ENCODE peak calls at places on chromosomes 5 and 9, in nine cellular contexts. D is sigmoid colon, N is HL-60, W is fibroblast of pulmonary artery, O is AG09309, H is pancreas, G is endodermal cell, V is Peyer's patch, F is endothelial cell of umbilical vein. I is an unnamed sample.

GRCh38 chr9:11713077-11713476 is 980.1 kb upstream of the TYRP1 start:
- DNase-seq in D (no peak), N (no peak), W (no peak), O (no peak), H (no peak), G (no peak), V (no peak), F (no peak), I (no peak)

GRCh38 chr5:172546196-172546595 is 91.9 kb upstream of the SH3PXD2B start:
- DNase-seq in D (peak), N (no peak), W (no peak), O (no peak), H (no peak), G (peak), V (no peak), F (no peak), I (no peak)

GRCh38 chr5:146588331-146588730 is 72.3 kb upstream of the GPR151 start:
- DNase-seq in D (no peak), N (no peak), W (no peak), O (no peak), H (no peak), G (no peak), V (no peak), F (no peak), I (no peak)

GRCh38 chr9:107227696-107228258 is 55.3 kb upstream of the RAD23B start:
- DNase-seq in D (no peak), N (no peak), W (no peak), O (no peak), H (no peak), G (no peak), V (no peak), F (no peak), I (peak)

GRCh38 chr5:58985759-58986158 is 402.9 kb downstream of the RAB3C start:
- DNase-seq in D (no peak), N (no peak), W (no peak), O (no peak), H (no peak), G (no peak), V (no peak), F (no peak), I (no peak)

GRCh38 chr5:14444988-14445387 is 136.6 kb upstream of the OTULINL start:
- DNase-seq in D (no peak), N (no peak), W (peak), O (no peak), H (no peak), G (no peak), V (no peak), F (peak), I (peak)

GRCh38 chr9:136666364-136667216 is 3.9 kb downstream of the EGFL7 start:
- DNase-seq in D (no peak), N (no peak), W (no peak), O (no peak), H (no peak), G (no peak), V (no peak), F (peak), I (no peak)

GRCh38 chr9:111298831-111299603 is 31.0 kb downstream of the OR2K2 start:
- DNase-seq in D (peak), N (peak), W (peak), O (peak), H (no peak), G (no peak), V (no peak), F (peak), I (peak)

GRCh38 chr5:108900668-108901067 is 153.0 kb downstream of the FER start:
- DNase-seq in D (no peak), N (no peak), W (no peak), O (no peak), H (no peak), G (no peak), V (no peak), F (peak), I (peak)

GRCh38 chr5:138837160-138837559 is 38.0 kb downstream of the LRRTM2 start:
- DNase-seq in D (no peak), N (no peak), W (no peak), O (no peak), H (no peak), G (no peak), V (no peak), F (no peak), I (no peak)

GRCh38 chr9:33081128-33081851 is 4.8 kb upstream of the SMU1 start:
- DNase-seq in D (peak), N (peak), W (peak), O (peak), H (peak), G (peak), V (peak), F (peak), I (peak)

GRCh38 chr5:100761192-100761591 is 141.9 kb downstream of the ST8SIA4 start:
- DNase-seq in D (no peak), N (no peak), W (peak), O (no peak), H (no peak), G (no peak), V (no peak), F (no peak), I (peak)

GRCh38 chr5:139637438-139638089 is 10.6 kb upstream of the CXXC5 start:
- DNase-seq in D (peak), N (no peak), W (peak), O (no peak), H (peak), G (peak), V (peak), F (peak), I (peak)

GRCh38 chr9:18447131-18447530 is 26.8 kb upstream of the ADAMTSL1 start:
- DNase-seq in D (peak), N (no peak), W (no peak), O (no peak), H (peak), G (no peak), V (no peak), F (no peak), I (peak)

GRCh38 chr9:120917989-120918630 is 8.5 kb downstream of the TRAF1 start:
- DNase-seq in D (no peak), N (no peak), W (no peak), O (no peak), H (no peak), G (no peak), V (no peak), F (no peak), I (no peak)

GRCh38 chr9:4788703-4789102 is 4.0 kb upstream of the RCL1 start:
- DNase-seq in D (no peak), N (no peak), W (no peak), O (no peak), H (no peak), G (no peak), V (no peak), F (no peak), I (no peak)

GRCh38 chr9:91191443-91192378 is 170.0 kb downstream of the AUH start:
- DNase-seq in D (no peak), N (no peak), W (no peak), O (no peak), H (no peak), G (no peak), V (peak), F (no peak), I (no peak)

GRCh38 chr5:4879693-4880303 is 260.3 kb upstream of the ADAMTS16 start:
- DNase-seq in D (peak), N (no peak), W (peak), O (peak), H (peak), G (peak), V (peak), F (peak), I (peak)

GRCh38 chr9:5326893-5327548 is 12.7 kb downstream of the RLN1 start:
- DNase-seq in D (no peak), N (no peak), W (peak), O (no peak), H (peak), G (peak), V (peak), F (no peak), I (no peak)

GRCh38 chr5:19709403-19709802 is 278.6 kb downstream of the CDH18 start:
- DNase-seq in D (no peak), N (no peak), W (no peak), O (no peak), H (no peak), G (no peak), V (no peak), F (no peak), I (no peak)

GRCh38 chr5:107123014-107123413 is 547.7 kb downstream of the EFNA5 start:
- DNase-seq in D (no peak), N (no peak), W (no peak), O (no peak), H (no peak), G (no peak), V (no peak), F (no peak), I (no peak)

DNA sequence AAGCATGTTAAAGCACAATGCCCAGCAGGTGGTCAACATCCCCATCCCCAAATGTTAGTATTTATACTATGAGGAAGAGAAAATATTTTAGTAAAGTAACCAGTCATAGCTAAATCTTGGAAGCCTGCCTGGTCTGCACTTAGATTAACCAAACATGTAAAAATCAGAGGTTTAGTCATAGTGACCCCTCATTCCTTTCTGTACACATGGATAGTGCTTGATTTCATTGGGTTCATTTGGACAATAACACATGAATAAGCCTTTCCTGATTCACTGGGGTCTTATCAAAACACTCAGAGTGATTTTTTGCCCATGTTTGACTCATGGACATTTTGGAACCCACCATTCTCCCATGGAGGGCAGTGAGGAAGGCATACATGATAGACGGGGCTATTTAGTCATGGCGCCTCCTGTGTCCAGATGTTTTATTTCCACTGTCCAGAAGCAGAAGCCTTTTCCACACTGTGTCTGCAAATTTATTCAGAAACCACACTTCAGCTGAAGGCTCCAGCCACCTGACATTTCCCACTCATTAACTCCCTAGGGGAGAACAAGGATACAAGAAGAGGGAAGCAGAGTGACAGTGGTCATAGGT is 32.5 kb downstream of the OR1J1 start:
- DNase-seq in D (no peak), N (no peak), W (peak), O (peak), H (no peak), G (no peak), V (no peak), F (peak), I (peak)
- TF ChIP-seq CTCF in D (no peak), N (no peak), W (no peak), O (peak), H (no peak), G (no peak), V (no peak), F (no peak), I (no peak)

GRCh38 chr5:153491408-153491807 is 938 bp downstream of the GRIA1 start:
- DNase-seq in D (no peak), N (no peak), W (no peak), O (no peak), H (no peak), G (no peak), V (no peak), F (no peak), I (no peak)
- H3K4me3 ChIP-seq in D (no peak), N (no peak), W (no peak), O (no peak), H (no peak), G (no peak), V (no peak), F (no peak), I (no peak)

DNA sequence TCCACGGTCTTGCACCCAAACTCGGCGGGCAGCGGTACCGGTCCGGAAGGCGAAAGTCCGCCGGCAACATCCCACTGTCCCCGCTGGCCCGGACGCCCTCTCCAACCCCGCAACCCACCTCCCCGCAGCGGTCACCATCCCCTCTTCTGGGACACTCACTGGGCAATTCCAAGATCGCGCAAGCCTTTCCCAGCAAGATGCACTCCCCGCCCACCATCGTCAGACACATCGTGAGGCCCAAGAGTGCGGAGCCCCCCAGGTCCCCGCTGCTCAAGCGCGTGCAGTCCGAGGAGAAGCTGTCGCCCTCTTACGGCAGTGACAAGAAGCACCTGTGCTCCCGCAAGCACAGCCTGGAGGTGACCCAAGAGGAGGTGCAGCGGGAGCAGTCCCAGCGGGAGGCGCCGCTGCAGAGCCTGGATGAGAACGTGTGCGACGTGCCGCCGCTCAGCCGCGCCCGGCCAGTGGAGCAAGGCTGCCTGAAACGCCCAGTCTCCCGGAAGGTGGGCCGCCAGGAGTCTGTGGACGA is 33.3 kb downstream of the CD180 start:
- DNase-seq in D (no peak), N (no peak), W (no peak), O (no peak), H (no peak), G (peak), V (no peak), F (no peak), I (no peak)
- TF ChIP-seq CTCF in D (no peak), N (no peak), W (no peak), O (no peak), H (no peak), G (no peak), V (no peak), F (no peak), I (no peak)

GRCh38 chr5:2780421-2781171 is 29.1 kb upstream of the IRX2 start:
- DNase-seq in D (no peak), N (no peak), W (no peak), O (no peak), H (no peak), G (peak), V (no peak), F (no peak), I (no peak)
- H3K4me3 ChIP-seq in D (no peak), N (no peak), W (no peak), O (no peak), H (no peak), G (no peak), V (no peak), F (no peak), I (no peak)

GRCh38 chr5:121630402-121630801 is 221.3 kb upstream of the FTMT start:
- DNase-seq in D (no peak), N (no peak), W (peak), O (no peak), H (no peak), G (peak), V (no peak), F (no peak), I (peak)
- TF ChIP-seq CTCF in D (no peak), N (no peak), W (no peak), O (peak), H (no peak), G (peak), V (no peak), F (no peak), I (no peak)

GRCh38 chr5:73176250-73176649 is 3.3 kb downstream of the TMEM174 start:
- DNase-seq in D (no peak), N (no peak), W (no peak), O (no peak), H (peak), G (no peak), V (no peak), F (no peak), I (no peak)
- H3K4me3 ChIP-seq in D (no peak), N (no peak), W (no peak), O (no peak), H (no peak), G (no peak), V (no peak), F (no peak), I (no peak)

I was measured in cardiac fibroblast.